ENCODE peak calls at places on chromosomes 5 and 9, in eight cellular contexts. Q, X, P, U, G, I, H and C are unnamed samples.

GRCh38 chr5:32531885-32532520 is 53.4 kb upstream of the SUB1 start:
- DNase-seq in Q (no peak), X (no peak), P (peak), U (peak), G (no peak), I (peak), H (no peak), C (no peak)

GRCh38 chr5:1477341-1477740 is 32.1 kb upstream of the SLC6A3 start:
- DNase-seq in Q (peak), X (no peak), P (no peak), U (no peak), G (peak), I (no peak), H (no peak), C (no peak)

GRCh38 chr5:3218096-3218495 is 377.5 kb upstream of the IRX1 start:
- DNase-seq in Q (no peak), X (no peak), P (no peak), U (no peak), G (no peak), I (no peak), H (no peak), C (no peak)

GRCh38 chr9:89786650-89787049 is 181.8 kb downstream of the GADD45G start:
- DNase-seq in Q (peak), X (no peak), P (no peak), U (no peak), G (no peak), I (no peak), H (no peak), C (no peak)

GRCh38 chr5:35229076-35230042 is 928 bp downstream of the PRLR start:
- DNase-seq in Q (no peak), X (no peak), P (peak), U (no peak), G (no peak), I (no peak), H (no peak), C (no peak)

GRCh38 chr5:156169495-156169894 is 157.5 kb upstream of the SGCD start:
- DNase-seq in Q (no peak), X (no peak), P (no peak), U (no peak), G (no peak), I (no peak), H (no peak), C (no peak)

GRCh38 chr5:52783226-52783959 is 4.3 kb upstream of the ITGA1 start:
- DNase-seq in Q (no peak), X (peak), P (no peak), U (peak), G (no peak), I (peak), H (peak), C (no peak)

GRCh38 chr5:174348582-174348981 is 303.1 kb downstream of the NSG2 start:
- DNase-seq in Q (no peak), X (no peak), P (no peak), U (no peak), G (no peak), I (no peak), H (no peak), C (no peak)

GRCh38 chr9:112719292-112719691 is 1.4 kb upstream of the INIP start:
- DNase-seq in Q (no peak), X (no peak), P (no peak), U (no peak), G (no peak), I (no peak), H (no peak), C (no peak)

GRCh38 chr9:130128782-130129424 is 43.3 kb upstream of the NCS1 start:
- DNase-seq in Q (peak), X (no peak), P (no peak), U (peak), G (no peak), I (peak), H (no peak), C (no peak)

GRCh38 chr5:172941067-172941516 is 18.1 kb upstream of the RPL26L1 start:
- DNase-seq in Q (no peak), X (no peak), P (no peak), U (no peak), G (no peak), I (no peak), H (no peak), C (no peak)

GRCh38 chr9:15295761-15296405 is 11.1 kb downstream of the TTC39B start:
- DNase-seq in Q (no peak), X (peak), P (no peak), U (peak), G (no peak), I (peak), H (no peak), C (peak)

GRCh38 chr5:1473746-1474145 is 28.5 kb upstream of the SLC6A3 start:
- DNase-seq in Q (no peak), X (no peak), P (no peak), U (no peak), G (peak), I (no peak), H (no peak), C (no peak)

GRCh38 chr5:181229996-181230395 is 6.9 kb downstream of the TRIM41 start:
- DNase-seq in Q (no peak), X (no peak), P (no peak), U (no peak), G (peak), I (no peak), H (no peak), C (no peak)

GRCh38 chr5:116681334-116682013 is 106.9 kb upstream of the SEMA6A start:
- DNase-seq in Q (no peak), X (no peak), P (no peak), U (no peak), G (no peak), I (no peak), H (no peak), C (no peak)